ENCODE peak calls at places on chromosome 22, in eight cellular contexts. P is body of pancreas; W is AG04450; O is endothelial cell; R is AG10803; Q is Caco-2; B is CD4-positive, alpha-beta T cell; D is WTC11. G is an unnamed sample.

GRCh38 chr22:37746366-37747089 is 49.7 kb downstream of the TRIOBP start:
- DNase-seq in P (peak), W (no peak), O (peak), R (no peak), Q (no peak), B (no peak), D (peak), G (no peak)

GRCh38 chr22:37571258-37571991 is 8.5 kb downstream of the LGALS2 start:
- DNase-seq in P (peak), W (no peak), O (no peak), R (no peak), Q (no peak), B (no peak), D (no peak), G (no peak)

GRCh38 chr22:30056015-30056414 is 24.2 kb upstream of the HORMAD2 start:
- DNase-seq in P (no peak), W (no peak), O (no peak), R (peak), Q (no peak), B (no peak), D (no peak), G (no peak)

GRCh38 chr22:23531283-23531921 is 48.7 kb downstream of the IGLL1 start:
- DNase-seq in P (no peak), W (no peak), O (no peak), R (no peak), Q (peak), B (no peak), D (no peak), G (no peak)

GRCh38 chr22:30225220-30225922 is 21.2 kb downstream of the LIF start:
- DNase-seq in P (no peak), W (no peak), O (no peak), R (no peak), Q (no peak), B (no peak), D (no peak), G (no peak)

GRCh38 chr22:26320469-26320868 is 108.6 kb upstream of the ASPHD2 start:
- DNase-seq in P (no peak), W (no peak), O (no peak), R (no peak), Q (no peak), B (no peak), D (no peak), G (no peak)

GRCh38 chr22:38203090-38203810 is 1.5 kb downstream of the MAFF start:
- DNase-seq in P (peak), W (no peak), O (no peak), R (no peak), Q (peak), B (peak), D (peak), G (no peak)

GRCh38 chr22:37525073-37525745 is 6.0 kb upstream of the CARD10 start:
- DNase-seq in P (no peak), W (peak), O (no peak), R (peak), Q (no peak), B (no peak), D (no peak), G (no peak)

GRCh38 chr22:40519284-40519947 is 117.1 kb downstream of the MRTFA start:
- DNase-seq in P (no peak), W (no peak), O (no peak), R (no peak), Q (no peak), B (no peak), D (no peak), G (no peak)

GRCh38 chr22:40009231-40009769 is 14.5 kb downstream of the FAM83F start:
- DNase-seq in P (no peak), W (no peak), O (no peak), R (no peak), Q (no peak), B (no peak), D (peak), G (no peak)

GRCh38 chr22:26615149-26615548 is 2.7 kb downstream of the CRYBB1 start:
- DNase-seq in P (no peak), W (no peak), O (no peak), R (no peak), Q (no peak), B (no peak), D (no peak), G (no peak)

GRCh38 chr22:31829505-31829904 is 75.7 kb downstream of the DEPDC5 start:
- DNase-seq in P (no peak), W (peak), O (no peak), R (peak), Q (no peak), B (peak), D (no peak), G (no peak)

GRCh38 chr22:39718206-39718605 is 147.7 kb downstream of the CACNA1I start:
- DNase-seq in P (no peak), W (no peak), O (no peak), R (no peak), Q (no peak), B (no peak), D (no peak), G (no peak)

GRCh38 chr22:24112188-24112587 is 69.1 kb upstream of the SUSD2 start:
- DNase-seq in P (no peak), W (no peak), O (no peak), R (peak), Q (no peak), B (no peak), D (no peak), G (no peak)

GRCh38 chr22:39254789-39255298 is 10.1 kb upstream of the PDGFB start:
- DNase-seq in P (no peak), W (no peak), O (no peak), R (peak), Q (no peak), B (no peak), D (no peak), G (no peak)

GRCh38 chr22:45149671-45150070 is 14.1 kb upstream of the NUP50 start:
- DNase-seq in P (no peak), W (no peak), O (no peak), R (peak), Q (no peak), B (no peak), D (no peak), G (no peak)

GRCh38 chr22:49906071-49906798 is 12.0 kb downstream of the ALG12 start:
- DNase-seq in P (no peak), W (no peak), O (no peak), R (no peak), Q (no peak), B (no peak), D (no peak), G (no peak)
- TF ChIP-seq CTCF in P (no peak), W (no peak), O (no peak), R (no peak), Q (no peak), B (no peak), D (no peak), G (no peak)

GRCh38 chr22:35549338-35549737 is 8.7 kb downstream of the RASD2 start:
- DNase-seq in P (no peak), W (no peak), O (no peak), R (no peak), Q (no peak), B (no peak), D (no peak), G (no peak)

GRCh38 chr22:35546886-35547285 is 6.3 kb downstream of the RASD2 start:
- DNase-seq in P (no peak), W (no peak), O (no peak), R (no peak), Q (no peak), B (no peak), D (no peak), G (no peak)

GRCh38 chr22:35544810-35545209 is 4.2 kb downstream of the RASD2 start:
- DNase-seq in P (no peak), W (no peak), O (no peak), R (no peak), Q (no peak), B (no peak), D (no peak), G (no peak)

GRCh38 chr22:35548762-35549106 is 8.1 kb downstream of the RASD2 start:
- DNase-seq in P (no peak), W (no peak), O (no peak), R (no peak), Q (no peak), B (no peak), D (no peak), G (no peak)

DNA sequence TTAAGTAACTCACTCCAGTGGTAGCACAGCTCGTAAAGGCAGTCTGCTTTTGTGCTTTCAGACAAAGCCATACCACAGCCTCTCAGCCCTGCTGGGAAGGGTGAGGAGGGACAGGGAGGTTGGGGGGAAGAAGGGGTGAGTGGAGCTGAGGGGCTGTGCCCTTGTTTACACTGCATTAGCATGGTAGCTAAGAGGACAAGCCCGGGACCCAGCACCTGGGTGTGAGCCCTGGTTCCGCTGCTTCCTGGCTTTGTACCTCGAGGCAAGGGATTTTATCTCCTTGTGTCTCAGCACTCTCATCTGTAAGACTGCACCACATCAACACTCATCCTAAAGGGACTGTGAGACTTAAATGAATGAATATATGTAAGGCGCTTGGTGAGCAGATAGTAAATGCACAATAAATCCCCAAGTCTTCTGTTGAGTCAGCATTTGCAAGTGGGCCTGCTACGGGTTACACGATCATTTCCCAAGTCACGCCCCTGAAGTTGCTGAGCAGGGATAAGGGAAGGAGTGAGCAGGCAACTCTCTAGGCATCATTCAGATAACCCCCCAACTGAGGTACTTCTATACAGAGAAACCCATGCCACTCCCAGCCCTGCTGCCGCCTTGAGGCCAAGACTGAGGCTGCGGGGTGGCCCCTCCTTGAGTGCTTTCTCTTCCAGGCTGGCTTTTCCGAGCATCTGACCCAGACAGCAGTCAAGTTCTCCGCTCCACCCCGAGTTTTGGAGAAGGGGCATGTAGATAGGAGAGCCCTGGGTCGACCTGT is 7.5 kb downstream of the RASD2 start:
- DNase-seq in P (no peak), W (no peak), O (no peak), R (no peak), Q (no peak), B (no peak), D (peak), G (no peak)
- TF ChIP-seq CTCF in P (no peak), W (peak), O (no peak), R (peak), Q (no peak), B (no peak), D (no peak), G (no peak)

GRCh38 chr22:50141891-50142363 is 28.6 kb upstream of the PANX2 start:
- DNase-seq in P (no peak), W (peak), O (peak), R (no peak), Q (no peak), B (no peak), D (peak), G (no peak)
- TF ChIP-seq CTCF in P (no peak), W (peak), O (no peak), R (no peak), Q (peak), B (no peak), D (peak), G (no peak)

GRCh38 chr22:17559188-17559587 is 4.1 kb upstream of the SLC25A18 start:
- DNase-seq in P (no peak), W (no peak), O (no peak), R (no peak), Q (no peak), B (no peak), D (no peak), G (no peak)
- TF ChIP-seq CTCF in P (no peak), W (no peak), O (no peak), R (no peak), Q (no peak), B (no peak), D (no peak), G (no peak)

GRCh38 chr22:19555651-19556050 is 31.4 kb upstream of the CLDN5 start:
- DNase-seq in P (no peak), W (no peak), O (no peak), R (no peak), Q (no peak), B (no peak), D (no peak), G (no peak)

GRCh38 chr22:19559324-19559811 is 35.2 kb upstream of the CLDN5 start:
- DNase-seq in P (no peak), W (no peak), O (no peak), R (no peak), Q (no peak), B (no peak), D (peak), G (no peak)

GRCh38 chr22:19556963-19557545 is 32.8 kb upstream of the CLDN5 start:
- DNase-seq in P (no peak), W (no peak), O (no peak), R (no peak), Q (no peak), B (no peak), D (no peak), G (no peak)

GRCh38 chr22:19553201-19553600 is 29.0 kb upstream of the CLDN5 start:
- DNase-seq in P (no peak), W (no peak), O (no peak), R (no peak), Q (no peak), B (no peak), D (no peak), G (no peak)

GRCh38 chr22:19554834-19555404 is 30.7 kb upstream of the CLDN5 start:
- DNase-seq in P (no peak), W (no peak), O (peak), R (peak), Q (peak), B (no peak), D (peak), G (no peak)
- TF ChIP-seq CTCF in P (no peak), W (peak), O (peak), R (peak), Q (no peak), B (no peak), D (no peak), G (no peak)

GRCh38 chr22:20771918-20772625 is 1.8 kb upstream of the SERPIND1 start:
- DNase-seq in P (no peak), W (no peak), O (peak), R (no peak), Q (no peak), B (no peak), D (peak), G (no peak)
- TF ChIP-seq CTCF in P (no peak), W (peak), O (no peak), R (no peak), Q (peak), B (no peak), D (no peak), G (no peak)

DNA sequence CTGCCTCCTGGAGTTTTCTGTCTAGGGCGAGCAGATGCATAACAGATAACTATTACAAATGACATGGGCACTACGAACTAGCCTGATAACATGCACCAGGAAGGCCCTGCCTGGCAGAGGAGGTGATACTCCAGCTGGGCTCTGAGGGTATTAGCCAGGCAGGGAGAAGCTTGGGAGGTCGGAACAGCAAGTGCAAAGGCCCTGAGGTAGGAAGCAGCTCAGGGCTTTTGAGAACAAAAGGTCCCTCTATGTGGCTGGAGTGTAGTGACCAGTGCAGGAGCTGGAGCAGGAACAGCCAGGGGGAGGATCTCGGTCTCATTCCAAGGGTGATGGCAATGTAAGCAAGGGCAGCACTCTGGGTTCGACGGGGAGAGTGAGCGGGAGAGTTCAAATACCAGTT is 61.6 kb upstream of the TCF20 start:
- DNase-seq in P (no peak), W (no peak), O (no peak), R (no peak), Q (no peak), B (no peak), D (no peak), G (no peak)
- TF ChIP-seq CTCF in P (no peak), W (no peak), O (no peak), R (no peak), Q (no peak), B (no peak), D (no peak), G (no peak)